ENCODE peak calls at places on chromosomes 6 and 20, in ten cellular contexts. Q is NCI-H2081 treated with DMSO at 0.1 percent for 48 hours; K is T-helper 2 cell; I is NCI-H1092; S is HTR-8/SVneo; T is Caki2; A is fibroblast of the aortic adventitia; O is stimulated activated CD4-positive, alpha-beta T cell treated with anti-CD3 and anti-CD28 coated beads, Interleukin-1b, Interleukin-23, amount 100 ng/mL, for 1 hour; N is AG08396; W is NCI-H2107. D is an unnamed sample.

GRCh38 chr20:30985386-30985785 is 272.1 kb upstream of the DEFB115 start:
- DNase-seq in Q (no peak), K (no peak), I (no peak), S (no peak), T (no peak), A (no peak), O (no peak), N (no peak), W (no peak), D (no peak)

GRCh38 chr6:56046576-56046975 is 171.2 kb upstream of the BMP5 start:
- DNase-seq in Q (no peak), K (no peak), I (no peak), S (no peak), T (peak), A (no peak), O (no peak), N (peak), W (no peak), D (peak)

GRCh38 chr6:111600154-111600553 is 5.5 kb downstream of the TRAF3IP2 start:
- DNase-seq in Q (no peak), K (no peak), I (no peak), S (no peak), T (no peak), A (no peak), O (no peak), N (no peak), W (no peak), D (no peak)

GRCh38 chr6:159929819-159930218 is 39.0 kb downstream of the MAS1 start:
- DNase-seq in Q (no peak), K (peak), I (peak), S (no peak), T (peak), A (no peak), O (no peak), N (no peak), W (peak), D (no peak)

GRCh38 chr20:48821261-48821910 is 6.4 kb downstream of the PREX1 start:
- DNase-seq in Q (no peak), K (no peak), I (no peak), S (no peak), T (no peak), A (no peak), O (no peak), N (no peak), W (no peak), D (no peak)

GRCh38 chr6:5100806-5101205 is 15.7 kb downstream of the PPP1R3G start:
- DNase-seq in Q (no peak), K (no peak), I (no peak), S (no peak), T (no peak), A (no peak), O (no peak), N (no peak), W (no peak), D (no peak)

GRCh38 chr6:46676604-46677313 is 10.9 kb upstream of the TDRD6 start:
- DNase-seq in Q (no peak), K (no peak), I (no peak), S (no peak), T (no peak), A (no peak), O (no peak), N (no peak), W (no peak), D (no peak)

GRCh38 chr6:34143884-34144580 is 1.9 kb downstream of the GRM4 start:
- DNase-seq in Q (no peak), K (peak), I (peak), S (peak), T (no peak), A (no peak), O (no peak), N (no peak), W (no peak), D (peak)

GRCh38 chr6:72857791-72858190 is 235.9 kb downstream of the KCNQ5 start:
- DNase-seq in Q (no peak), K (no peak), I (no peak), S (no peak), T (no peak), A (peak), O (no peak), N (no peak), W (no peak), D (peak)

GRCh38 chr6:39059496-39060310 is 11.1 kb downstream of the GLP1R start:
- DNase-seq in Q (peak), K (no peak), I (peak), S (no peak), T (no peak), A (peak), O (no peak), N (no peak), W (no peak), D (no peak)

GRCh38 chr6:168045141-168045691 is 33.8 kb downstream of the FRMD1 start:
- DNase-seq in Q (no peak), K (no peak), I (no peak), S (no peak), T (no peak), A (no peak), O (no peak), N (no peak), W (no peak), D (no peak)

GRCh38 chr6:170135461-170135820 is 155.4 kb downstream of the DLL1 start:
- DNase-seq in Q (no peak), K (no peak), I (no peak), S (no peak), T (no peak), A (no peak), O (no peak), N (no peak), W (no peak), D (no peak)

GRCh38 chr20:40506567-40506966 is 182.5 kb downstream of the MAFB start:
- DNase-seq in Q (no peak), K (no peak), I (no peak), S (peak), T (peak), A (peak), O (no peak), N (peak), W (no peak), D (peak)

GRCh38 chr6:108167449-108167903 is 1.7 kb downstream of the NR2E1 start:
- DNase-seq in Q (no peak), K (no peak), I (no peak), S (no peak), T (no peak), A (no peak), O (no peak), N (no peak), W (no peak), D (no peak)

GRCh38 chr6:46772038-46772437 is 21.2 kb upstream of the MEP1A start:
- DNase-seq in Q (no peak), K (no peak), I (no peak), S (no peak), T (no peak), A (no peak), O (no peak), N (no peak), W (no peak), D (no peak)

GRCh38 chr6:170147832-170148708 is 142.8 kb downstream of the DLL1 start:
- DNase-seq in Q (no peak), K (no peak), I (no peak), S (no peak), T (no peak), A (no peak), O (no peak), N (no peak), W (no peak), D (no peak)

GRCh38 chr20:53813728-53814459 is 220.3 kb upstream of the ZNF217 start:
- DNase-seq in Q (no peak), K (no peak), I (no peak), S (no peak), T (no peak), A (no peak), O (no peak), N (no peak), W (no peak), D (no peak)

GRCh38 chr6:58419321-58419720 is 1101.9 kb downstream of the PRIM2 start:
- DNase-seq in Q (no peak), K (no peak), I (no peak), S (no peak), T (no peak), A (no peak), O (no peak), N (no peak), W (no peak), D (peak)

GRCh38 chr6:136782021-136782770 is 10.1 kb downstream of the MAP3K5 start:
- DNase-seq in Q (no peak), K (no peak), I (no peak), S (no peak), T (no peak), A (peak), O (no peak), N (no peak), W (no peak), D (peak)

GRCh38 chr6:31113861-31114539 is 600 bp upstream of the PSORS1C1 start:
- DNase-seq in Q (no peak), K (no peak), I (no peak), S (peak), T (no peak), A (peak), O (no peak), N (no peak), W (no peak), D (peak)

GRCh38 chr6:27135087-27135657 is 112.3 kb upstream of the PRSS16 start:
- DNase-seq in Q (no peak), K (no peak), I (no peak), S (no peak), T (no peak), A (no peak), O (no peak), N (no peak), W (no peak), D (no peak)

GRCh38 chr6:85675030-85675819 is 32.5 kb upstream of the SYNCRIP start:
- DNase-seq in Q (no peak), K (no peak), I (no peak), S (no peak), T (peak), A (peak), O (no peak), N (no peak), W (no peak), D (peak)

D was measured in EL.